ENCODE peak calls at places on chromosome 12, in eight cellular contexts. R is DND-41, P is MM.1S, N is H1, V is HCT116, X is GM23248, Q is hepatocyte, W is A673. H is an unnamed sample.

GRCh38 chr12:57476162-57476992 is 3.3 kb downstream of the ARHGAP9 start:
- DNase-seq in Q (no peak), P (no peak), R (peak; percentile 38), X (no peak), W (no peak), N (peak; percentile 79), V (no peak), H (no peak)

GRCh38 chr12:110001596-110001995 is 2.4 kb downstream of the ANKRD13A start:
- DNase-seq in X (peak; percentile 94), P (no peak), V (no peak), Q (no peak), W (no peak), N (no peak), R (no peak), H (no peak)

GRCh38 chr12:3553681-3554546 is 62.9 kb downstream of the PRMT8 start:
- DNase-seq in N (no peak), V (no peak), P (no peak), X (no peak), W (no peak), R (peak; percentile 10), Q (no peak), H (peak; percentile 38)

GRCh38 chr12:62267490-62267889 is 7.3 kb downstream of the USP15 start:
- DNase-seq in X (no peak), V (no peak), Q (no peak), W (no peak), P (no peak), R (no peak), N (no peak), H (no peak)

GRCh38 chr12:120265483-120266179 is at the start of gene PXN:
- DNase-seq in X (peak; percentile 92), V (peak; percentile 67), W (peak; percentile 86), R (peak; percentile 83), Q (peak; percentile 94), N (peak; percentile 97), P (peak; percentile 56), H (peak; percentile 91)

GRCh38 chr12:3491938-3492867 is 1.2 kb downstream of the PRMT8 start:
- DNase-seq in V (no peak), N (peak; percentile 86), X (peak; percentile 74), P (peak; percentile 42), W (peak; percentile 70), R (peak; percentile 62), Q (peak; percentile 91), H (peak; percentile 95)

GRCh38 chr12:94640134-94640928 is 10.0 kb downstream of the TMCC3 start:
- DNase-seq in P (peak; percentile 91), R (peak; percentile 59), Q (no peak), X (peak; percentile 34), N (no peak), W (no peak), V (no peak), H (no peak)

GRCh38 chr12:101784376-101784775 is 45.1 kb upstream of the SYCP3 start:
- DNase-seq in P (no peak), X (no peak), V (no peak), W (no peak), R (no peak), N (no peak), Q (no peak), H (no peak)

GRCh38 chr12:93059288-93059687 is 130.2 kb upstream of the EEA1 start:
- DNase-seq in Q (no peak), R (no peak), N (no peak), X (no peak), P (no peak), V (no peak), W (no peak), H (no peak)

GRCh38 chr12:12020762-12021161 is 50.0 kb upstream of the BCL2L14 start:
- DNase-seq in R (no peak), Q (no peak), V (no peak), P (no peak), N (no peak), W (no peak), X (no peak), H (no peak)

GRCh38 chr12:61821381-61821780 is 438.8 kb upstream of the USP15 start:
- DNase-seq in X (no peak), W (no peak), P (no peak), N (no peak), Q (no peak), R (no peak), V (no peak), H (no peak)

GRCh38 chr12:31874961-31875608 is 84.1 kb upstream of the RESF1 start:
- DNase-seq in W (peak; percentile 92), N (no peak), X (peak; percentile 50), P (peak; percentile 21), Q (no peak), V (no peak), R (peak; percentile 78), H (no peak)

DNA sequence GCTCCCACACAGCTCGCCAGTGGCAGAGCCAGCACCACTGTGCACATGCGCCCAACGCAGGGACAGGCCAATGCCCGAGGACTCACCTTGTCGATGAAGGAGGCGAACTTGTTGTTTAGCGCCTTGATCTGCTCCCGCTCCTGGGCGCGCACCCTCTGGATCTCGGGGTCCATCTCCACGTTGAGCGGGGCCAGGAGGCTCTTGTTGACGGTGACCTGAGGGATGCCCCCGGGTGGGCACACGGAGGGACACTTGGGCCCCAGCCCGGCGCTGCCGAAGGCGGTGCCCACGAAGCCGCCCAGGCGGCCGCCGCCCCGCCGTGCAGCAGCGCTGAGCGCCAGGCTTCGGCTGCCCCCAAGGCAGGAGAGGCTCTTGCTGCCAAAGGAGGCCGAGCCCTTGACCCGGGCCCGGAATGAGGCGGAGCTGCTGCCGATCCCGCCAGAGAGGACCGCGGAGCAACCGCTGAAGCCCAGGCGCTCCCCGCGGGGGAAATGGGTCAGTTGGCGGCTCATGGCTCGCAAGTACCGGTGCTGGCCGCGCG is at the start of gene KRT72:
- DNase-seq in R (no peak), P (no peak), V (no peak), X (no peak), Q (no peak), N (peak; percentile 47), W (no peak), H (no peak)
- TF ChIP-seq EZH2 in R (no peak), P (no peak), V (no peak), X (no peak), Q (no peak), N (no peak), W (no peak), H (no peak)

GRCh38 chr12:65280306-65280705 is 1.8 kb downstream of the MSRB3 start:
- DNase-seq in W (no peak), X (peak; percentile 43), Q (no peak), V (no peak), N (no peak), R (no peak), P (no peak), H (no peak)

GRCh38 chr12:65278576-65279386 is at the start of gene MSRB3:
- DNase-seq in Q (peak; percentile 81), N (peak; percentile 85), X (peak; percentile 91), W (peak; percentile 56), V (peak; percentile 19), P (peak; percentile 38), R (peak; percentile 45), H (peak; percentile 92)

GRCh38 chr12:65279387-65280112 is 1.1 kb downstream of the MSRB3 start:
- DNase-seq in V (no peak), P (peak; percentile 44), Q (no peak), R (no peak), X (no peak), N (no peak), W (peak; percentile 30), H (no peak)

GRCh38 chr12:65276923-65277322 is 1.6 kb upstream of the MSRB3 start:
- DNase-seq in P (no peak), V (no peak), W (no peak), Q (no peak), R (no peak), N (no peak), X (no peak), H (no peak)

GRCh38 chr12:65277994-65278575 is 398 bp upstream of the MSRB3 start:
- DNase-seq in V (no peak), P (no peak), Q (peak; percentile 7), R (no peak), N (no peak), X (no peak), W (no peak), H (peak; percentile 39)
- TF ChIP-seq EZH2 in V (no peak), P (no peak), Q (no peak), R (no peak), N (no peak), X (no peak), W (no peak), H (no peak)

GRCh38 chr12:116880817-116881324 is 370 bp downstream of the HRK start:
- DNase-seq in V (no peak), P (peak; percentile 59), Q (peak; percentile 75), N (peak; percentile 75), W (peak; percentile 67), R (no peak), X (peak; percentile 67), H (peak; percentile 75)
- TF ChIP-seq EZH2 in V (no peak), P (no peak), Q (no peak), N (no peak), W (no peak), R (peak; percentile 18), X (no peak), H (no peak)

GRCh38 chr12:124388679-124389536 is 94.0 kb downstream of the RFLNA start:
- DNase-seq in N (peak; percentile 76), X (peak; percentile 95), R (no peak), P (peak; percentile 52), V (no peak), W (peak; percentile 79), Q (peak; percentile 94), H (peak; percentile 92)

GRCh38 chr12:124386661-124387509 is 92.0 kb downstream of the RFLNA start:
- DNase-seq in Q (no peak), N (no peak), W (no peak), P (no peak), R (no peak), V (no peak), X (peak; percentile 66), H (no peak)

GRCh38 chr12:124388038-124388676 is 93.3 kb downstream of the RFLNA start:
- DNase-seq in P (no peak), N (no peak), V (no peak), X (peak; percentile 53), W (no peak), Q (no peak), R (no peak), H (no peak)

GRCh38 chr12:124386059-124386458 is 91.2 kb downstream of the RFLNA start:
- DNase-seq in P (no peak), W (no peak), V (no peak), Q (no peak), X (peak; percentile 67), R (no peak), N (no peak), H (no peak)

GRCh38 chr12:124387510-124387855 is 92.6 kb downstream of the RFLNA start:
- DNase-seq in N (no peak), P (no peak), V (no peak), W (no peak), Q (no peak), X (peak; percentile 46), R (no peak), H (no peak)
- TF ChIP-seq EZH2 in N (no peak), P (no peak), V (no peak), W (no peak), Q (no peak), X (no peak), R (no peak), H (no peak)